ENCODE peak calls at places on chromosomes 1 and 21, in six cellular contexts. P is Peyer's patch, F is stomach, T is H1, A is body of pancreas, Y is right lobe of liver. X is an unnamed sample.

GRCh38 chr1:11984121-11984520 is 3.9 kb downstream of the MFN2 start:
- DNase-seq in F (peak; percentile 62), T (no peak), Y (no peak), A (no peak), P (no peak), X (no peak)

GRCh38 chr1:93616996-93617669 is 64.5 kb downstream of the BCAR3 start:
- DNase-seq in Y (peak; percentile 94), P (no peak), A (peak; percentile 87), T (no peak), F (peak; percentile 79), X (no peak)

GRCh38 chr1:76330993-76331603 is 256.6 kb downstream of the ST6GALNAC3 start:
- DNase-seq in P (peak; percentile 18), A (peak; percentile 30), F (no peak), Y (no peak), T (peak; percentile 38), X (no peak)

GRCh38 chr1:224828691-224829090 is 100.8 kb upstream of the DNAH14 start:
- DNase-seq in F (no peak), A (no peak), Y (no peak), P (no peak), T (no peak), X (no peak)

GRCh38 chr1:184298321-184299052 is 88.3 kb upstream of the C1orf21 start:
- DNase-seq in A (no peak), F (no peak), P (no peak), T (no peak), Y (no peak), X (no peak)

GRCh38 chr1:228160201-228160761 is 5.3 kb upstream of the IBA57 start:
- DNase-seq in P (no peak), T (no peak), A (no peak), F (no peak), Y (no peak), X (no peak)

GRCh38 chr1:234958066-234958701 is 170.5 kb downstream of the TOMM20 start:
- DNase-seq in A (peak; percentile 33), T (no peak), F (no peak), P (peak; percentile 8), Y (peak; percentile 79), X (no peak)

GRCh38 chr1:78760858-78761257 is 111.2 kb downstream of the IFI44 start:
- DNase-seq in Y (no peak), P (no peak), A (no peak), F (no peak), T (no peak), X (no peak)

GRCh38 chr1:65541161-65541560 is 120.7 kb downstream of the LEPR start:
- DNase-seq in P (no peak), F (no peak), T (no peak), A (no peak), Y (no peak), X (no peak)

GRCh38 chr1:76083189-76083588 is 8.6 kb downstream of the ST6GALNAC3 start:
- DNase-seq in Y (no peak), T (no peak), P (peak; percentile 22), F (no peak), A (no peak), X (no peak)

GRCh38 chr1:202107801-202108731 is 14.7 kb upstream of the GPR37L1 start:
- DNase-seq in A (peak; percentile 97), T (no peak), P (no peak), F (peak; percentile 87), Y (peak; percentile 93), X (no peak)

GRCh38 chr21:39461419-39461818 is 9.6 kb downstream of the SH3BGR start:
- DNase-seq in A (no peak), T (no peak), Y (no peak), F (no peak), P (no peak), X (no peak)

GRCh38 chr1:39017266-39017665 is 8.9 kb upstream of the NDUFS5 start:
- DNase-seq in Y (no peak), A (no peak), T (no peak), P (no peak), F (no peak), X (no peak)
- H3K4me3 ChIP-seq in Y (no peak overlapping the region), A (no peak overlapping the region), T (no peak overlapping the region), P (no peak overlapping the region), F (no peak overlapping the region), X (no peak overlapping the region)

GRCh38 chr1:109075531-109076490 is at the start of gene TAF13:
- DNase-seq in T (peak; percentile 82), A (peak; percentile 93), P (peak; percentile 93), F (peak; percentile 96), Y (peak; percentile 95), X (peak; percentile 93)
- TF ChIP-seq POLR2A in T (peak; percentile 90), A (peak; percentile 96), P (peak; percentile 87), F (peak; percentile 95), Y (peak; percentile 96), X (peak; percentile 92)

GRCh38 chr1:24932725-24933294 is 2.7 kb upstream of the RUNX3 start:
- DNase-seq in F (no peak), Y (no peak), T (no peak), A (no peak), P (no peak), X (no peak)

GRCh38 chr1:24933468-24933867 is 3.4 kb upstream of the RUNX3 start:
- DNase-seq in A (no peak), T (no peak), Y (no peak), P (no peak), F (no peak), X (no peak)

GRCh38 chr1:24931481-24932221 is 1.6 kb upstream of the RUNX3 start:
- DNase-seq in A (no peak), F (no peak), Y (no peak), P (no peak), T (no peak), X (no peak)

GRCh38 chr1:24930703-24931480 is 816 bp upstream of the RUNX3 start:
- DNase-seq in P (no peak), F (no peak), A (no peak), T (no peak), Y (no peak), X (no peak)

GRCh38 chr1:24932284-24932683 is 2.2 kb upstream of the RUNX3 start:
- DNase-seq in P (peak; percentile 62), A (peak; percentile 47), F (peak; percentile 61), Y (no peak), T (no peak), X (no peak)
- H3K4me3 ChIP-seq in P (peak overlapping the region; percentile 13), A (no peak overlapping the region), F (peak overlapping the region; percentile 19), Y (peak overlapping the region; percentile 32), T (peak overlapping the region; percentile 19), X (no peak overlapping the region)

GRCh38 chr1:2642560-2643413 is 10.0 kb upstream of the MMEL1 start:
- DNase-seq in T (peak; percentile 60), A (peak; percentile 93), F (peak; percentile 90), P (peak; percentile 90), Y (peak; percentile 89), X (peak; percentile 95)
- TF ChIP-seq POLR2A in T (peak; percentile 60), A (peak; percentile 86), F (no peak), P (peak; percentile 50), Y (peak; percentile 72), X (peak; percentile 72)

GRCh38 chr1:85203573-85204169 is 2.9 kb upstream of the SYDE2 start:
- DNase-seq in Y (no peak), T (no peak), A (no peak), F (no peak), P (no peak), X (no peak)
- H3K4me3 ChIP-seq in Y (no peak overlapping the region), T (no peak overlapping the region), A (no peak overlapping the region), F (no peak overlapping the region), P (no peak overlapping the region), X (no peak overlapping the region)

DNA sequence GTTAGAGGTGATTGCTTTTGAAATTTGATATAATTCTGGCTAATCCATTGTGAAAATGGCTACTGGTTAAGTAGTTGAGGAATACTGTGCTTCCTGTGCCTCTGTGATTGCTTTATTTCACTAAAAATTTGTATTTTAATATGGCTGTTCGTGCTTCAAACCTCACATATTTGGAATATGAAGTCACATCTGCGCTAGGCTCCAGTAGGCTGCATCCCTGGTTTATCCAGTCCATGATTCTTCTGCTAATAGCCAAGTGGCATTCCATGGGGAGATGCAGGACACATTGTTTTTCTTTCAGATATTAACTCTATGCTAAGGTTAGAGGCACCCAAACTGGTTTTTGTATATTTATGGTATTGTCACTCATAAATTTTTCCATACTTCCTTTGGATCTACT is 25.9 kb downstream of the DNM3 start:
- DNase-seq in Y (no peak), T (no peak), F (no peak), P (no peak), A (no peak), X (no peak)
- TF ChIP-seq POLR2A in Y (no peak), T (no peak), F (no peak), P (no peak), A (no peak), X (no peak)

DNA sequence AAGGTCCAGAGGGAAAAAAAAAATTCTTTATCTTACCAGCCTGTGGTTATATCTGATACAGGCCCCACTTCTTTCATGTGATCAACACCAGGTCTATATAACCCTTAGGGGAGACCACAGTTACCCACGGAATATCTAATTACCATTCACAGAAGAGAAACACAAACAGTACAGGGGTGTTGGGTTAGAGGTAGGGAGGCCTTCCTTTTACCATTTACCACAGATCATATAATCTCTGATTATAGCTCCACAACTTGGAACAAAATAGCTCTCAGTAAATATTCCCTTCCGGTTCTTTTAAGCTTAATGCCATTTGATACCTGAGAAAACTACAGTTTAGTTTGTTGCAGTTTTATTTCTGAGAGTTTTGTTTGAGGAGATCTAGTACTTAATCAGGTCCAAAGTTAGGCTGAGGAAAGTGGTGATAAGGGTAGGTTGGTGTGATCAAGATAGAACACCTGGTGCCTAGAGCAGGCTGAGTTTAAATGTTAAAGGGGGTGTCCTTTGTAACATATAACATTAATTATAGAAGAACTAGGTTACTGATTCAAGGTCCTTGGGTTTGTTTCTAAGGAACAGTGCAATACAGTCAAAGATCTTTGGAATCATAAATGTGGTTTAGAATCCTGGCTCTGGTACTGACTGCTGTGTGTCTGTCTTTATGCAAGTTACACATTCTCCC is 14.1 kb downstream of the EPB41 start:
- DNase-seq in P (no peak), A (no peak), T (no peak), Y (no peak), F (no peak), X (no peak)
- H3K4me3 ChIP-seq in P (no peak overlapping the region), A (no peak overlapping the region), T (no peak overlapping the region), Y (no peak overlapping the region), F (no peak overlapping the region), X (no peak overlapping the region)

DNA sequence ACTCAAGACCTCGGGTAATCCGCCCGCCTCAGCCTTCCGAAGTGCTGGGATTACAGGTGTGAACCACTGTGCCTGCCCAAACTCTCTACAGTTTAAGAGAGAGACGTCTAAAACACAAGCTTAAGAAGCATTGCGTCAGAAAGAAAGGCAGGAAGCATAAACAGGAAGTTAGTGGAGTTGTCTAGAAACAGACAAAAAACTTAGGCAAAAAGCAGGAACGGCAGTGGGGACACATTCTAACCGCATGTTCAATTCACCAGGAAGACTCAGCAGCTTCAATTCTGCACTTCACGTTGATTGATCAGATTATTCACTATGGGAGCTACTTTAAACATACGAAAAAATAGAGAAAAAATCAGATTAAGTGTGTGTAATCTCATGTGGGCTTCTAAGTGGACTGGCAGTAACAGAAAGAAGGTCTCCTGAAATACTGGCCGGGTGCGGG is 7.4 kb downstream of the CFAP74 start:
- DNase-seq in A (no peak), F (no peak), P (no peak), Y (no peak), T (no peak), X (no peak)
- TF ChIP-seq POLR2A in A (no peak), F (no peak), P (no peak), Y (no peak), T (no peak), X (no peak)

DNA sequence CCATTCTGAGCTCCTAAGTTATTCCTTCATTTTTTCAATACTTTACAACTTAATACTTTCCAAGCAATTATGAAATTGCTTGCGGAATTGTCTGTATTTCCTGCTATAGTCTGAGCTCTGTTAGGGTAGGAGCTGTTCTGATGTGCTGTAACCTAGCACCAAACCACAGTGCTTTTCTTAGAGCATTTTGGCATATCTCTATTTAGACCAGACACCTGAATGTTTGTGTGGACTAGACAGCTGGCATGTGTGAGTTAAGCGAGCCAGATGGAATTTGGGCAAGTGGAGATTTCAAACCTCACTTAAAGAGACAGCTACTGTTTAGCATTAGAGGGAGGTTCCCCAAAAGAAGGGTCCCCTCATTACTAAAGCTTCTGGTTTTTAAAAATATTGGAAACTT is 106.0 kb downstream of the RWDD3 start:
- DNase-seq in P (no peak), F (no peak), T (no peak), A (no peak), Y (no peak), X (no peak)
- H3K4me3 ChIP-seq in P (no peak overlapping the region), F (no peak overlapping the region), T (no peak overlapping the region), A (no peak overlapping the region), Y (no peak overlapping the region), X (no peak overlapping the region)

X was measured in ovary.